ENCODE peak calls at places on chromosomes 11 and 22, in eight cellular contexts. L is BE2C, E is left colon, Q is brain microvascular endothelial cell, H is astrocyte of the spinal cord, S is memory B cell, N is stomach, U is MV-4-11. T is an unnamed sample.

GRCh38 chr11:69239320-69240040 is 54.5 kb upstream of the MYEOV start:
- DNase-seq in U (no peak), H (no peak), N (peak), E (peak), Q (no peak), S (no peak), L (no peak), T (no peak)

GRCh38 chr11:131248588-131248987 is 121.8 kb upstream of the NTM start:
- DNase-seq in E (no peak), N (no peak), Q (no peak), H (peak), L (no peak), U (no peak), S (no peak), T (no peak)

GRCh38 chr11:106276859-106277436 is 199.5 kb downstream of the AASDHPPT start:
- DNase-seq in Q (no peak), L (no peak), U (no peak), S (no peak), H (peak), E (no peak), N (no peak), T (peak)

GRCh38 chr11:133832096-133833081 is 12.9 kb downstream of the SPATA19 start:
- DNase-seq in H (no peak), N (no peak), L (no peak), E (no peak), S (no peak), Q (no peak), U (no peak), T (no peak)

GRCh38 chr11:121099364-121099763 is 1.7 kb upstream of the TECTA start:
- DNase-seq in N (no peak), H (no peak), L (no peak), Q (no peak), S (no peak), U (no peak), E (no peak), T (no peak)

GRCh38 chr11:2446590-2447252 is 1.9 kb downstream of the KCNQ1 start:
- DNase-seq in Q (no peak), N (no peak), U (peak), E (no peak), L (no peak), S (peak), H (no peak), T (no peak)

GRCh38 chr11:36463781-36464180 is 46.3 kb downstream of the TRAF6 start:
- DNase-seq in H (peak), Q (no peak), L (no peak), E (no peak), S (no peak), U (no peak), N (no peak), T (no peak)

GRCh38 chr11:23542171-23542570 is 681.9 kb upstream of the CCDC179 start:
- DNase-seq in S (no peak), Q (no peak), U (no peak), H (no peak), N (no peak), E (no peak), L (no peak), T (no peak)

GRCh38 chr22:23404689-23405365 is 175.3 kb downstream of the IGLL1 start:
- DNase-seq in U (no peak), L (no peak), N (peak), E (no peak), S (no peak), Q (peak), H (peak), T (no peak)

GRCh38 chr22:36056980-36057379 is 28.4 kb upstream of the RBFOX2 start:
- DNase-seq in U (no peak), E (no peak), L (no peak), N (no peak), S (no peak), Q (no peak), H (no peak), T (no peak)

GRCh38 chr11:78350101-78350645 is 67.4 kb downstream of the GAB2 start:
- DNase-seq in E (no peak), L (no peak), U (peak), Q (no peak), N (no peak), H (peak), S (no peak), T (no peak)

GRCh38 chr11:35040221-35040942 is 98.6 kb upstream of the CD44 start:
- DNase-seq in U (peak), N (no peak), E (no peak), H (peak), L (no peak), Q (peak), S (peak), T (no peak)

GRCh38 chr11:105720096-105720495 is 110.2 kb downstream of the GRIA4 start:
- DNase-seq in L (no peak), H (no peak), E (no peak), N (no peak), Q (no peak), S (no peak), U (no peak), T (no peak)

GRCh38 chr11:90134420-90135003 is at the start of gene NAALAD2:
- DNase-seq in L (peak), Q (peak), N (no peak), E (peak), U (no peak), H (peak), S (no peak), T (no peak)

GRCh38 chr22:29152045-29152380 is 53.7 kb upstream of the EMID1 start:
- DNase-seq in S (no peak), Q (no peak), E (no peak), N (peak), U (no peak), H (no peak), L (no peak), T (no peak)

GRCh38 chr22:43849731-43850130 is 12.6 kb downstream of the SULT4A1 start:
- DNase-seq in N (no peak), S (no peak), E (no peak), Q (no peak), U (no peak), L (no peak), H (no peak), T (no peak)

GRCh38 chr22:41028841-41029240 is 63.6 kb upstream of the EP300 start:
- DNase-seq in H (peak), N (no peak), Q (peak), E (no peak), S (no peak), U (peak), L (no peak), T (no peak)

T was measured in 8988T.